ENCODE peak calls at places on chromosomes 2 and 18, in eight cellular contexts. One of them, this sample, is unnamed.

GRCh38 chr2:218710687-218711549 is at the start of gene TTLL4:
- DNase-seq in PC-3: peak
- DNase-seq in heart left ventricle: peak
- DNase-seq in neural progenitor cell: peak
- DNase-seq in tibial nerve: peak
- DNase-seq in BJ: peak
- DNase-seq in IMR-90: peak
- DNase-seq in fibroblast of villous mesenchyme: peak
- DNase-seq in this sample: peak

GRCh38 chr2:190137561-190137960 is 75.0 kb upstream of the MSTN start:
- DNase-seq in IMR-90: peak
- DNase-seq in neural progenitor cell: no peak
- DNase-seq in PC-3: no peak
- DNase-seq in fibroblast of villous mesenchyme: peak
- DNase-seq in BJ: no peak
- DNase-seq in tibial nerve: no peak
- DNase-seq in heart left ventricle: no peak
- DNase-seq in this sample: no peak

GRCh38 chr2:206989306-206989705 is 50.0 kb downstream of the CPO start:
- DNase-seq in fibroblast of villous mesenchyme: no peak
- DNase-seq in neural progenitor cell: peak
- DNase-seq in heart left ventricle: peak
- DNase-seq in IMR-90: no peak
- DNase-seq in PC-3: peak
- DNase-seq in tibial nerve: no peak
- DNase-seq in BJ: no peak
- DNase-seq in this sample: no peak

GRCh38 chr2:192060161-192060560 is 134.6 kb downstream of the TMEFF2 start:
- DNase-seq in IMR-90: no peak
- DNase-seq in neural progenitor cell: no peak
- DNase-seq in tibial nerve: no peak
- DNase-seq in heart left ventricle: no peak
- DNase-seq in BJ: no peak
- DNase-seq in PC-3: no peak
- DNase-seq in fibroblast of villous mesenchyme: no peak
- DNase-seq in this sample: no peak

GRCh38 chr18:30754846-30755245 is 287.7 kb downstream of the DSC3 start:
- DNase-seq in BJ: no peak
- DNase-seq in neural progenitor cell: no peak
- DNase-seq in tibial nerve: no peak
- DNase-seq in PC-3: no peak
- DNase-seq in IMR-90: no peak
- DNase-seq in fibroblast of villous mesenchyme: no peak
- DNase-seq in heart left ventricle: no peak
- DNase-seq in this sample: no peak

GRCh38 chr2:18536697-18537096 is 23.8 kb downstream of the RDH14 start:
- DNase-seq in PC-3: no peak
- DNase-seq in BJ: no peak
- DNase-seq in neural progenitor cell: no peak
- DNase-seq in tibial nerve: no peak
- DNase-seq in heart left ventricle: no peak
- DNase-seq in IMR-90: no peak
- DNase-seq in fibroblast of villous mesenchyme: no peak
- DNase-seq in this sample: no peak

GRCh38 chr2:218582085-218582484 is 13.4 kb downstream of the CNOT9 start:
- DNase-seq in neural progenitor cell: no peak
- DNase-seq in PC-3: peak
- DNase-seq in fibroblast of villous mesenchyme: peak
- DNase-seq in IMR-90: peak
- DNase-seq in heart left ventricle: no peak
- DNase-seq in tibial nerve: no peak
- DNase-seq in BJ: no peak
- DNase-seq in this sample: no peak

GRCh38 chr2:47520302-47520630 is 117.3 kb downstream of the MSH2 start:
- DNase-seq in neural progenitor cell: no peak
- DNase-seq in IMR-90: no peak
- DNase-seq in tibial nerve: no peak
- DNase-seq in fibroblast of villous mesenchyme: no peak
- DNase-seq in heart left ventricle: no peak
- DNase-seq in PC-3: no peak
- DNase-seq in BJ: no peak
- DNase-seq in this sample: no peak

GRCh38 chr2:55511508-55512124 is 7.9 kb upstream of the CFAP36 start:
- DNase-seq in IMR-90: peak
- DNase-seq in tibial nerve: no peak
- DNase-seq in heart left ventricle: no peak
- DNase-seq in fibroblast of villous mesenchyme: peak
- DNase-seq in BJ: no peak
- DNase-seq in neural progenitor cell: peak
- DNase-seq in PC-3: peak
- DNase-seq in this sample: no peak

GRCh38 chr2:207764096-207764630 is 5.5 kb downstream of the FZD5 start:
- DNase-seq in fibroblast of villous mesenchyme: no peak
- DNase-seq in PC-3: no peak
- DNase-seq in neural progenitor cell: peak
- DNase-seq in BJ: no peak
- DNase-seq in heart left ventricle: no peak
- DNase-seq in IMR-90: no peak
- DNase-seq in tibial nerve: no peak
- DNase-seq in this sample: no peak

GRCh38 chr2:48844418-48845155 is 89.1 kb upstream of the LHCGR start:
- DNase-seq in tibial nerve: no peak
- DNase-seq in heart left ventricle: no peak
- DNase-seq in BJ: no peak
- DNase-seq in fibroblast of villous mesenchyme: no peak
- DNase-seq in neural progenitor cell: no peak
- DNase-seq in IMR-90: peak
- DNase-seq in PC-3: no peak
- DNase-seq in this sample: no peak

GRCh38 chr2:241736111-241736510 is 1.7 kb downstream of the D2HGDH start:
- DNase-seq in PC-3: no peak
- DNase-seq in IMR-90: no peak
- DNase-seq in BJ: no peak
- DNase-seq in neural progenitor cell: no peak
- DNase-seq in fibroblast of villous mesenchyme: no peak
- DNase-seq in tibial nerve: no peak
- DNase-seq in heart left ventricle: no peak
- DNase-seq in this sample: no peak

GRCh38 chr2:67567866-67568265 is 170.7 kb downstream of the ETAA1 start:
- DNase-seq in fibroblast of villous mesenchyme: peak
- DNase-seq in PC-3: no peak
- DNase-seq in heart left ventricle: no peak
- DNase-seq in IMR-90: peak
- DNase-seq in neural progenitor cell: no peak
- DNase-seq in tibial nerve: no peak
- DNase-seq in BJ: no peak
- DNase-seq in this sample: no peak

GRCh38 chr18:2625217-2625616 is 30.3 kb upstream of the SMCHD1 start:
- DNase-seq in heart left ventricle: no peak
- DNase-seq in BJ: no peak
- DNase-seq in IMR-90: no peak
- DNase-seq in fibroblast of villous mesenchyme: no peak
- DNase-seq in neural progenitor cell: no peak
- DNase-seq in PC-3: no peak
- DNase-seq in tibial nerve: no peak
- DNase-seq in this sample: no peak

GRCh38 chr18:59570101-59570875 is 126.9 kb downstream of the CCBE1 start:
- DNase-seq in BJ: no peak
- DNase-seq in PC-3: no peak
- DNase-seq in tibial nerve: no peak
- DNase-seq in heart left ventricle: no peak
- DNase-seq in fibroblast of villous mesenchyme: peak
- DNase-seq in neural progenitor cell: peak
- DNase-seq in IMR-90: peak
- DNase-seq in this sample: no peak

GRCh38 chr2:218465987-218466633 is 47.2 kb downstream of the VIL1 start:
- DNase-seq in PC-3: peak
- DNase-seq in heart left ventricle: no peak
- DNase-seq in fibroblast of villous mesenchyme: peak
- DNase-seq in IMR-90: peak
- DNase-seq in neural progenitor cell: no peak
- DNase-seq in BJ: peak
- DNase-seq in tibial nerve: no peak
- DNase-seq in this sample: no peak

GRCh38 chr2:200086911-200087310 is 131.5 kb downstream of the MAIP1 start:
- DNase-seq in tibial nerve: no peak
- DNase-seq in BJ: no peak
- DNase-seq in neural progenitor cell: no peak
- DNase-seq in PC-3: no peak
- DNase-seq in IMR-90: no peak
- DNase-seq in fibroblast of villous mesenchyme: peak
- DNase-seq in heart left ventricle: no peak
- DNase-seq in this sample: peak

GRCh38 chr2:127185093-127185492 is 35.0 kb downstream of the CYP27C1 start:
- DNase-seq in neural progenitor cell: no peak
- DNase-seq in heart left ventricle: no peak
- DNase-seq in PC-3: no peak
- DNase-seq in fibroblast of villous mesenchyme: no peak
- DNase-seq in tibial nerve: no peak
- DNase-seq in BJ: no peak
- DNase-seq in IMR-90: no peak
- DNase-seq in this sample: no peak

GRCh38 chr18:47749195-47749973 is 181.1 kb downstream of the SMAD2 start:
- DNase-seq in IMR-90: peak
- DNase-seq in neural progenitor cell: peak
- DNase-seq in PC-3: peak
- DNase-seq in BJ: no peak
- DNase-seq in heart left ventricle: peak
- DNase-seq in fibroblast of villous mesenchyme: peak
- DNase-seq in tibial nerve: peak
- DNase-seq in this sample: no peak

GRCh38 chr2:147352775-147353381 is 492.0 kb upstream of the ACVR2A start:
- DNase-seq in heart left ventricle: no peak
- DNase-seq in IMR-90: no peak
- DNase-seq in BJ: no peak
- DNase-seq in tibial nerve: no peak
- DNase-seq in PC-3: no peak
- DNase-seq in fibroblast of villous mesenchyme: no peak
- DNase-seq in neural progenitor cell: no peak
- DNase-seq in this sample: no peak

GRCh38 chr2:167398791-167399371 is 510.6 kb downstream of the XIRP2 start:
- DNase-seq in IMR-90: no peak
- DNase-seq in PC-3: no peak
- DNase-seq in fibroblast of villous mesenchyme: no peak
- DNase-seq in tibial nerve: no peak
- DNase-seq in neural progenitor cell: no peak
- DNase-seq in BJ: no peak
- DNase-seq in heart left ventricle: no peak
- DNase-seq in this sample: no peak

DNA sequence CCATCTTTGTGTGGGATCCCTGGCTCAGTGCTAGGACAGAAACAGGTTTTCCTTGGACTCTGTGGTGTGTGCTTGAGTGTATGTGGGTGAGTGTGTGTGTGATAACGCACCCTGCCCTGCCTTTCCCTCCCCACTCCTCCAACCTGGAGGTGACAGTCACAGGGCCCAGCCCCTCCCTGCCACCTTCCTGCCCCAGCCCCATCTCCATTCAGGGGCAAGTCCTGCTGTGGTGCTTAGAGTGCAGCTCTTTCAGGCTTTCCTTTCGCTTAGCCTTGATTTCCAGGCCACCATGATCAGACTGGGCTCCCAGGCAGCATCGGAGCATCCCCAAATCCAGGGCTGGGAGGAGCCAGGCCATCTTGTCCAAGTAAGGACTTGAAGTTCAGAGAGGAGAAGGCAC is 185.2 kb downstream of the ZFP36L2 start:
- DNase-seq in fibroblast of villous mesenchyme: no peak
- DNase-seq in BJ: no peak
- DNase-seq in tibial nerve: no peak
- DNase-seq in heart left ventricle: no peak
- DNase-seq in IMR-90: no peak
- DNase-seq in neural progenitor cell: no peak
- DNase-seq in PC-3: peak
- DNase-seq in this sample: no peak
- H3K4me3 ChIP-seq in fibroblast of villous mesenchyme: no peak
- H3K4me3 ChIP-seq in BJ: no peak
- H3K4me3 ChIP-seq in tibial nerve: no peak
- H3K4me3 ChIP-seq in heart left ventricle: no peak
- H3K4me3 ChIP-seq in IMR-90: no peak
- H3K4me3 ChIP-seq in neural progenitor cell: no peak
- H3K4me3 ChIP-seq in PC-3: peak
- H3K4me3 ChIP-seq in this sample: no peak

GRCh38 chr2:144389151-144389929 is 130.6 kb downstream of the ZEB2 start:
- DNase-seq in PC-3: peak
- DNase-seq in tibial nerve: no peak
- DNase-seq in heart left ventricle: no peak
- DNase-seq in BJ: no peak
- DNase-seq in fibroblast of villous mesenchyme: no peak
- DNase-seq in IMR-90: no peak
- DNase-seq in neural progenitor cell: no peak
- DNase-seq in this sample: no peak
- H3K4me3 ChIP-seq in PC-3: peak
- H3K4me3 ChIP-seq in tibial nerve: no peak
- H3K4me3 ChIP-seq in heart left ventricle: no peak
- H3K4me3 ChIP-seq in BJ: no peak
- H3K4me3 ChIP-seq in fibroblast of villous mesenchyme: no peak
- H3K4me3 ChIP-seq in IMR-90: no peak
- H3K4me3 ChIP-seq in neural progenitor cell: no peak
- H3K4me3 ChIP-seq in this sample: no peak

DNA sequence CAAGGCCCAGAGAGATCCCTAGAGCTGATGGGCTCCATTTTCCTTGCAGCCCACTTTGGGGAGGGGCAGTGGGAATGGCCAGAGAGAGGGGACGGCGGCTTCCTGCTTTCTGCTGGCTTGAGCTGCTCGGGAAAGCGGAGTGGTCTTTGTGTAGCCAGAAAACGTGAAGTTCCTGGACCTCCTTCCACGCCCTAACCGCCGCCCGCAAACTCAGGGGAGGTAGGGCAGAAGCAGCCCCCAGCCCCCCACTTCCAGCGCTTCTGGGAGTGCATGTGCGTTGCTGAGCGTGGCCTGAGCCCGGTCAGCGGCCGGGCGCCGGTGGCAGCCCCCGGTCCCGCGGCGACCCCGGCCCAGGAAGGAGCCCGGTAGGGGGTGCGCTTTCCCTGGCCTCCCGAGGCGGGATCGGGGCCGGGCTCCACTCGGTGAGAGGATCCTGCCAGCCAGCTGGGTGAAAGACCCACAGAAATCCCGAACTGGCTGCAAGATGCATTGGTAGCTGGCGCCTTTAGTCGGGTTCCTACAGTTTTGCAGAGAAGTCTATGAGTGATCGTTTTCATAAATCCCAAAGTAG is 25.3 kb upstream of the BOD1L2 start:
- DNase-seq in BJ: no peak
- DNase-seq in neural progenitor cell: peak
- DNase-seq in IMR-90: no peak
- DNase-seq in PC-3: no peak
- DNase-seq in heart left ventricle: no peak
- DNase-seq in tibial nerve: no peak
- DNase-seq in fibroblast of villous mesenchyme: no peak
- DNase-seq in this sample: no peak
- H3K4me3 ChIP-seq in BJ: no peak
- H3K4me3 ChIP-seq in neural progenitor cell: peak
- H3K4me3 ChIP-seq in IMR-90: no peak
- H3K4me3 ChIP-seq in PC-3: no peak
- H3K4me3 ChIP-seq in heart left ventricle: no peak
- H3K4me3 ChIP-seq in tibial nerve: no peak
- H3K4me3 ChIP-seq in fibroblast of villous mesenchyme: no peak
- H3K4me3 ChIP-seq in this sample: no peak

DNA sequence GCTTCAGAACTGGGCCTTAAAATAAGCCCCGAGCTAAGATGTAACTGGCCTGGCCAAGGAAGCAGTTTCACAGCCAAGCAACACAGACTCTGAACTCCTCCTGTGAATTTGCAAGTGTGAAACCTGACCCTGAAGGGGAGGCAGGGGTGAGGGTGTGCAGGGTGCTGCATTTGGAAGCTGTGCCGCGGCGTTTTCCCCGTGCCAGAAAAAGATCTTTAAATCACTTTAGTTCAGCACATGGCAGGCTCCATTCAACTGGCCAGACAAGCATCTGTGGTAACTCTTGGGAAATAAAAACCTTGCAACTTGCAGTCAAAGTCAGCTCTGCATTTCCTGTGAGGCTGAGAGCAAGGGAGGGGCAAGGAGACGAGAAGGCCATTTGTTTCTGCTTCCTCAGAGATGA is 209.3 kb upstream of the SOX11 start:
- DNase-seq in IMR-90: no peak
- DNase-seq in fibroblast of villous mesenchyme: peak
- DNase-seq in heart left ventricle: no peak
- DNase-seq in tibial nerve: no peak
- DNase-seq in neural progenitor cell: peak
- DNase-seq in PC-3: no peak
- DNase-seq in BJ: no peak
- DNase-seq in this sample: no peak
- H3K4me3 ChIP-seq in IMR-90: no peak
- H3K4me3 ChIP-seq in fibroblast of villous mesenchyme: no peak
- H3K4me3 ChIP-seq in heart left ventricle: no peak
- H3K4me3 ChIP-seq in tibial nerve: no peak
- H3K4me3 ChIP-seq in neural progenitor cell: no peak
- H3K4me3 ChIP-seq in PC-3: no peak
- H3K4me3 ChIP-seq in BJ: no peak
- H3K4me3 ChIP-seq in this sample: no peak